ENCODE peak calls at places on chromosome 3, in five cellular contexts. A, N, Z, W and G are unnamed samples.

GRCh38 chr3:178711753-178712152 is 175.5 kb downstream of the KCNMB2 start:
- DNase-seq in W (no peak), Z (no peak), N (no peak), A (no peak), G (no peak)

GRCh38 chr3:148737104-148737525 is 39.4 kb downstream of the AGTR1 start:
- DNase-seq in N (no peak), W (peak), Z (no peak), A (no peak), G (no peak)

GRCh38 chr3:100110101-100110500 is 4.2 kb downstream of the FILIP1L start:
- DNase-seq in W (no peak), N (no peak), A (no peak), Z (no peak), G (no peak)

GRCh38 chr3:5974637-5975322 is 787.3 kb downstream of the EDEM1 start:
- DNase-seq in N (no peak), W (no peak), A (no peak), Z (no peak), G (no peak)

GRCh38 chr3:103919327-103919726 is 1447.4 kb upstream of the ALCAM start:
- DNase-seq in W (no peak), Z (no peak), A (no peak), N (no peak), G (no peak)

GRCh38 chr3:99862208-99862607 is 44.5 kb downstream of the CMSS1 start:
- DNase-seq in A (no peak), N (no peak), W (no peak), Z (peak), G (no peak)

GRCh38 chr3:147654827-147655226 is 245.7 kb downstream of the ZIC1 start:
- DNase-seq in Z (no peak), W (no peak), N (no peak), A (no peak), G (no peak)

GRCh38 chr3:44948239-44948638 is 27.7 kb downstream of the ZDHHC3 start:
- DNase-seq in W (no peak), N (no peak), Z (no peak), A (no peak), G (no peak)

GRCh38 chr3:130900959-130901358 is 7.1 kb downstream of the ATP2C1 start:
- DNase-seq in N (no peak), W (no peak), Z (no peak), A (no peak), G (no peak)

GRCh38 chr3:156635973-156636372 is 38.4 kb upstream of the TIPARP start:
- DNase-seq in Z (no peak), W (no peak), N (no peak), A (no peak), G (no peak)

GRCh38 chr3:10937141-10937825 is 55.3 kb upstream of the SLC6A1 start:
- DNase-seq in N (no peak), Z (no peak), W (no peak), A (no peak), G (peak)

GRCh38 chr3:65398953-65399352 is 639.8 kb downstream of the MAGI1 start:
- DNase-seq in Z (no peak), W (no peak), N (no peak), A (no peak), G (no peak)

GRCh38 chr3:101189786-101190185 is 130.6 kb downstream of the IMPG2 start:
- DNase-seq in W (no peak), A (no peak), N (no peak), Z (no peak), G (no peak)

GRCh38 chr3:71152039-71152891 is 431.3 kb downstream of the FOXP1 start:
- DNase-seq in W (no peak), Z (no peak), N (no peak), A (no peak), G (no peak)

GRCh38 chr3:147572970-147573340 is 163.8 kb downstream of the ZIC1 start:
- DNase-seq in N (no peak), W (no peak), Z (no peak), A (no peak), G (no peak)

GRCh38 chr3:157174265-157174615 is 14.3 kb upstream of the CCNL1 start:
- DNase-seq in A (no peak), Z (no peak), W (peak), N (no peak), G (no peak)

GRCh38 chr3:66442254-66443249 is 58.3 kb downstream of the LRIG1 start:
- DNase-seq in W (peak), Z (peak), N (peak), A (no peak), G (no peak)

GRCh38 chr3:152037304-152037703 is 163.9 kb downstream of the SUCNR1 start:
- DNase-seq in A (no peak), N (no peak), Z (no peak), W (no peak), G (no peak)

GRCh38 chr3:143471705-143472104 is 352.1 kb downstream of the CHST2 start:
- DNase-seq in A (no peak), N (no peak), W (no peak), Z (no peak), G (no peak)

GRCh38 chr3:122679467-122680291 is 960 bp upstream of the PARP14 start:
- DNase-seq in A (no peak), W (no peak), Z (no peak), N (peak), G (no peak)
- TF ChIP-seq CTCF in A (no peak), W (no peak), Z (no peak), N (no peak), G (no peak)

DNA sequence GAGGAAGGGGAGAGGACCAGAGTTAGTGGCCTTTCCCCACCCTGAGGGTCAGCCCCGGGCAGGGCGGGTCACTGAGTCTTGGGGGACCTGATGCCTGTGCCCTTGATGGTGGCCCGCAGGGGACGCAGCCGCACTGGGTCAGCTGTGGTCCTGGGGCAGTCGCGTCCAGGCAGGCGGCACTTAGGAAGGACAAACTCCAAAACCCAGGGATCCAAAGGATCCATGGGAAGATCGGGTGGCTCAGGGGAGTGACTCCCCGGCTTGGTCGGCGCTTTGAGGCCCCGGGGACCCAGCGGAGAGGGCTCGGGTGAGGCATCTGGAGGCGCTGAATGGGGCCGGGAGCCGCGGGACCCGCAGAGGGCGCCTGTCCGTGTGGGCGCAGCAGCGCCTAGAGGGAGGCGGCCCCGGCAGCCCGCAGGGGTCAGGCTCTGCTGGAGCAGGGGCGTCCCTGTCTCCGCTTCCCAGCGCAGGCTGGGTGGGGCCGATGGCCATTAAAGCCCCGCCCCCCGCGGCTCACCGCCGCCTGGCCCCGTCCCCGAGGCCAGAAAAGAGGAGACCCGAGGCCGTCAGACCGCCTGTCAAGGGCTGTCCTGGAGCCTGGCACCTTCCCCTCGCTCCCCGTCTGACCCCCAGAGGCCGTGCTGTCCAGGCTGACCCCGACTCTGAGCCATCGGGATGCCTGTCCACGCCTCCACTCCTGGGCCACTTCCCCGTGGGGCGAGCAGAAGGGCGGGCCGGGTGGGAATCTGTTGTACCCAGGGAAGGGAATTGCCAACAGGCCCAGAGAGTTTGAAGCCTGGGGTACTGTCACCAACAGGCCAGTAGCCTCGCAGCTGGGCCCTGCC is 17.4 kb downstream of the CIDEC start:
- DNase-seq in A (peak), W (peak), N (peak), Z (no peak), G (no peak)
- TF ChIP-seq CTCF in A (peak), W (no peak), N (peak), Z (peak), G (peak)

GRCh38 chr3:192422998-192423349 is 304.4 kb downstream of the FGF12 start:
- DNase-seq in A (no peak), N (no peak), W (no peak), Z (no peak), G (no peak)
- TF ChIP-seq CTCF in A (peak), N (no peak), W (no peak), Z (no peak), G (no peak)

DNA sequence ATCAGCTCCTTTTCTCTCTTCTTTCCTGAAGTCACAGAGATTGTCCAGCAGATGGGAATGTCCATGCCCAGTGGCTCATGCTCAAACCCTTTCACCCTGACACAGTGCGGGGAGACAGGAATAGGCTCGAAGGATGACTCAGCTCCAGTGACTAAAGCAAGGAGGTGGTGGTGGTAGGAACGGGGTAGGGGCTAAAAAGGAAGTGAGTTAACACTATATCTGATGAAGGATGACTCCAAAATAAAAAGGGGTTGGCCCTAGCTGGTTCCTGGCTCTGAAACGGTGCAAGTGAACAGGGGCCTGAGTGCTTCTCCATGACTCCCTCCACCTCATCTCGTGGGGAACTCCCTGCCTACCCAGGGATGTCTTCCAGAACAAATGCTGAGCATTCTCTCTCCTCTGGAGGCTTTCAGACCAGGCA is 167.4 kb upstream of the LPP start:
- DNase-seq in W (no peak), A (no peak), Z (peak), N (no peak), G (peak)
- TF ChIP-seq CTCF in W (no peak), A (no peak), Z (peak), N (no peak), G (no peak)